ENCODE peak calls at places on chromosomes 12 and 14, in nine cellular contexts. D is naive thymus-derived CD4-positive, alpha-beta T cell; J is hepatocyte; B is RWPE1; V is left cardiac atrium; L is pons; W is NCI-H748 treated with DMSO at 0.1 percent for 48 hours; I is H4; S is amniotic stem cell. A is an unnamed sample.
A peak's percentile ranks its signal among the peaks of the same experiment; 100 is the strongest.

GRCh38 chr14:34111933-34112332 is 161.1 kb upstream of the EGLN3 start:
- DNase-seq in W (no peak), L (no peak), V (no peak), D (no peak), S (no peak), J (no peak), B (no peak), I (no peak), A (no peak)

GRCh38 chr12:92272301-92272964 is 126.8 kb upstream of the BTG1 start:
- DNase-seq in V (no peak), B (peak; percentile 36), S (no peak), I (no peak), D (no peak), J (no peak), W (no peak), L (no peak), A (no peak)

GRCh38 chr12:126093911-126094310 is 1028.7 kb downstream of the AACS start:
- DNase-seq in S (no peak), I (peak; percentile 38), L (peak; percentile 26), B (peak; percentile 47), J (peak; percentile 19), D (no peak), V (no peak), W (no peak), A (no peak)

GRCh38 chr12:23662966-23663365 is 286.5 kb downstream of the SOX5 start:
- DNase-seq in V (peak; percentile 16), S (no peak), L (peak; percentile 35), I (no peak), W (no peak), J (no peak), D (no peak), B (no peak), A (no peak)

GRCh38 chr14:22650960-22651521 is 6.9 kb upstream of the OR6J1 start:
- DNase-seq in L (no peak), I (peak; percentile 34), D (no peak), J (no peak), V (no peak), W (no peak), S (no peak), B (no peak), A (no peak)

GRCh38 chr12:100741084-100741711 is 53.4 kb upstream of the ANO4 start:
- DNase-seq in S (no peak), B (peak; percentile 48), V (no peak), D (no peak), J (peak; percentile 30), I (peak; percentile 17), W (no peak), L (peak; percentile 44), A (no peak)

GRCh38 chr14:100587248-100587762 is at the start of gene BEGAIN:
- DNase-seq in L (no peak), S (no peak), D (no peak), V (no peak), W (no peak), B (no peak), I (no peak), J (no peak), A (no peak)

GRCh38 chr12:88448337-88448944 is 131.8 kb downstream of the KITLG start:
- DNase-seq in V (no peak), B (no peak), I (no peak), J (no peak), D (no peak), S (no peak), L (no peak), W (peak; percentile 95), A (no peak)

GRCh38 chr14:76868453-76869170 is 42.4 kb downstream of the LRRC74A start:
- DNase-seq in V (no peak), L (no peak), D (no peak), B (no peak), I (no peak), J (no peak), W (no peak), S (no peak), A (no peak)

GRCh38 chr14:28057286-28058011 is 709.1 kb upstream of the FOXG1 start:
- DNase-seq in L (peak; percentile 38), I (peak; percentile 19), J (peak; percentile 37), D (no peak), S (no peak), V (no peak), W (peak; percentile 5), B (no peak), A (no peak)